ENCODE peak calls at places on chromosomes 11 and 22, in five cellular contexts. I, D, N, F and T are unnamed samples.

GRCh38 chr11:2463766-2464277 is 19.0 kb downstream of the KCNQ1 start:
- DNase-seq in I (peak), D (no peak), N (no peak), F (no peak), T (no peak)

GRCh38 chr11:11279956-11280689 is 72.9 kb downstream of the CSNK2A3 start:
- DNase-seq in I (no peak), D (no peak), N (peak), F (no peak), T (peak)

GRCh38 chr11:96376796-96377195 is 12.9 kb downstream of the CCDC82 start:
- DNase-seq in I (no peak), D (no peak), N (no peak), F (no peak), T (no peak)

GRCh38 chr11:35029979-35030378 is 109.0 kb upstream of the CD44 start:
- DNase-seq in I (no peak), D (peak), N (peak), F (no peak), T (peak)

GRCh38 chr11:46457659-46458058 is 66.1 kb upstream of the CHRM4 start:
- DNase-seq in I (no peak), D (peak), N (no peak), F (no peak), T (peak)

GRCh38 chr11:84685976-84686375 is 941.2 kb downstream of the DLG2 start:
- DNase-seq in I (no peak), D (no peak), N (no peak), F (no peak), T (no peak)

GRCh38 chr11:119108151-119108856 is 1.2 kb downstream of the C2CD2L start:
- DNase-seq in I (no peak), D (peak), N (peak), F (no peak), T (peak)

GRCh38 chr11:46659908-46660307 is 40.5 kb downstream of the ARHGAP1 start:
- DNase-seq in I (no peak), D (peak), N (no peak), F (no peak), T (no peak)

GRCh38 chr11:120303004-120303637 is 22.0 kb upstream of the TLCD5 start:
- DNase-seq in I (peak), D (peak), N (peak), F (peak), T (peak)

GRCh38 chr11:74004694-74005615 is 3.9 kb downstream of the UCP3 start:
- DNase-seq in I (peak), D (no peak), N (no peak), F (peak), T (no peak)

GRCh38 chr11:76615950-76616349 is 54.6 kb downstream of the LRRC32 start:
- DNase-seq in I (peak), D (peak), N (peak), F (no peak), T (peak)

GRCh38 chr22:20530368-20531153 is 23.2 kb downstream of the MED15 start:
- DNase-seq in I (no peak), D (peak), N (peak), F (no peak), T (peak)

GRCh38 chr22:49657275-49657973 is 170.2 kb downstream of the BRD1 start:
- DNase-seq in I (peak), D (no peak), N (no peak), F (peak), T (no peak)

GRCh38 chr11:66315921-66316811 is 678 bp downstream of the CD248 start:
- DNase-seq in I (no peak), D (no peak), N (no peak), F (no peak), T (no peak)

GRCh38 chr22:28856095-28856455 is 27.3 kb upstream of the ZNRF3 start:
- DNase-seq in I (no peak), D (no peak), N (no peak), F (no peak), T (no peak)

GRCh38 chr22:30861131-30861530 is 107.4 kb downstream of the MORC2 start:
- DNase-seq in I (no peak), D (no peak), N (no peak), F (no peak), T (no peak)

GRCh38 chr22:35315855-35316745 is 16.4 kb downstream of the TOM1 start:
- DNase-seq in I (no peak), D (no peak), N (no peak), F (no peak), T (peak)

GRCh38 chr11:61349189-61349751 is 12.4 kb downstream of the CYB561A3 start:
- DNase-seq in I (no peak), D (no peak), N (no peak), F (no peak), T (no peak)

GRCh38 chr11:8086001-8086479 is 5.0 kb downstream of the TUB start:
- DNase-seq in I (no peak), D (no peak), N (no peak), F (no peak), T (no peak)

GRCh38 chr11:15446929-15447328 is 332.2 kb downstream of the INSC start:
- DNase-seq in I (no peak), D (no peak), N (no peak), F (no peak), T (no peak)

GRCh38 chr11:8831861-8832260 is 79.1 kb upstream of the AKIP1 start:
- DNase-seq in I (no peak), D (no peak), N (no peak), F (no peak), T (no peak)

GRCh38 chr22:21941921-21942320 is 10.7 kb downstream of the PPM1F start:
- DNase-seq in I (no peak), D (no peak), N (no peak), F (no peak), T (no peak)

GRCh38 chr22:45889539-45890350 is 87.2 kb downstream of the WNT7B start:
- DNase-seq in I (no peak), D (no peak), N (peak), F (no peak), T (no peak)

GRCh38 chr11:121426476-121427454 is 25.3 kb upstream of the SORL1 start:
- DNase-seq in I (peak), D (no peak), N (peak), F (peak), T (no peak)

GRCh38 chr22:17104336-17104935 is 16.7 kb downstream of the TMEM121B start:
- DNase-seq in I (no peak), D (no peak), N (no peak), F (no peak), T (no peak)

GRCh38 chr11:131511794-131512193 is 141.4 kb downstream of the NTM start:
- DNase-seq in I (no peak), D (no peak), N (no peak), F (no peak), T (peak)

GRCh38 chr11:33452806-33453205 is 195.6 kb downstream of the HIPK3 start:
- DNase-seq in I (no peak), D (peak), N (peak), F (no peak), T (peak)

GRCh38 chr11:133946541-133947297 is 10.0 kb downstream of the IGSF9B start:
- DNase-seq in I (no peak), D (no peak), N (no peak), F (no peak), T (no peak)

GRCh38 chr11:132451942-132452601 is 1080.2 kb downstream of the OPCML start:
- DNase-seq in I (no peak), D (no peak), N (no peak), F (no peak), T (no peak)

GRCh38 chr11:106520146-106520912 is 442.9 kb downstream of the AASDHPPT start:
- DNase-seq in I (no peak), D (no peak), N (no peak), F (no peak), T (no peak)

GRCh38 chr11:93476796-93477195 is 66.4 kb downstream of the SMCO4 start:
- DNase-seq in I (no peak), D (peak), N (peak), F (no peak), T (peak)

GRCh38 chr22:49203863-49204598 is 623.6 kb downstream of the BRD1 start:
- DNase-seq in I (peak), D (no peak), N (no peak), F (no peak), T (no peak)

GRCh38 chr22:17707526-17707925 is 66.7 kb downstream of the BID start:
- DNase-seq in I (no peak), D (peak), N (peak), F (no peak), T (no peak)